ENCODE peak calls at places on chromosomes 7 and 10, in seven cellular contexts. V is astrocyte, N is NB4, T is neural crest cell, Y is body of pancreas, Q is lower lobe of right lung, M is WTC11. E is an unnamed sample.

GRCh38 chr10:133614830-133615580 is 11.6 kb downstream of the FRG2B start:
- DNase-seq in N (no peak), M (no peak), Y (peak), Q (no peak), V (no peak), T (no peak), E (no peak)

GRCh38 chr10:66882271-66882670 is 43.6 kb upstream of the LRRTM3 start:
- DNase-seq in V (no peak), N (no peak), Q (no peak), T (no peak), Y (no peak), M (no peak), E (no peak)

GRCh38 chr10:128211953-128212727 is 85.9 kb upstream of the MKI67 start:
- DNase-seq in M (peak), V (peak), N (peak), T (peak), Q (peak), Y (peak), E (peak)

GRCh38 chr10:133458710-133459453 is 5.1 kb downstream of the SCART1 start:
- DNase-seq in M (no peak), T (no peak), Q (no peak), Y (no peak), N (no peak), V (no peak), E (no peak)

GRCh38 chr7:26183545-26184282 is 16.8 kb downstream of the HNRNPA2B1 start:
- DNase-seq in Q (no peak), Y (no peak), T (no peak), V (no peak), M (no peak), N (no peak), E (no peak)

GRCh38 chr7:162583-163297 is 29.6 kb upstream of the FAM20C start:
- DNase-seq in Y (no peak), V (no peak), M (no peak), Q (peak), T (no peak), N (no peak), E (no peak)

GRCh38 chr10:42951486-42952251 is 125.2 kb upstream of the RET start:
- DNase-seq in Q (peak), M (peak), Y (peak), T (no peak), N (no peak), V (no peak), E (no peak)

GRCh38 chr7:136956232-136956631 is 87.8 kb downstream of the CHRM2 start:
- DNase-seq in Q (no peak), M (no peak), Y (no peak), V (peak), T (no peak), N (no peak), E (peak)

GRCh38 chr10:117136391-117136975 is 1.6 kb downstream of the VAX1 start:
- DNase-seq in M (peak), Q (no peak), N (no peak), Y (no peak), T (no peak), V (no peak), E (no peak)

GRCh38 chr10:50641636-50642035 is 17.9 kb upstream of the SGMS1 start:
- DNase-seq in V (no peak), M (no peak), N (no peak), Q (no peak), Y (no peak), T (no peak), E (no peak)

GRCh38 chr7:46603780-46604725 is 683.0 kb upstream of the IGFBP3 start:
- DNase-seq in Q (peak), V (peak), T (no peak), M (no peak), N (peak), Y (peak), E (peak)

GRCh38 chr7:114405427-114405826 is 9.2 kb upstream of the FOXP2 start:
- DNase-seq in M (no peak), Q (no peak), T (no peak), Y (no peak), V (no peak), N (peak), E (no peak)
- TF ChIP-seq CTCF in M (peak), Q (peak), T (peak), Y (peak), V (peak), N (no peak), E (peak)

DNA sequence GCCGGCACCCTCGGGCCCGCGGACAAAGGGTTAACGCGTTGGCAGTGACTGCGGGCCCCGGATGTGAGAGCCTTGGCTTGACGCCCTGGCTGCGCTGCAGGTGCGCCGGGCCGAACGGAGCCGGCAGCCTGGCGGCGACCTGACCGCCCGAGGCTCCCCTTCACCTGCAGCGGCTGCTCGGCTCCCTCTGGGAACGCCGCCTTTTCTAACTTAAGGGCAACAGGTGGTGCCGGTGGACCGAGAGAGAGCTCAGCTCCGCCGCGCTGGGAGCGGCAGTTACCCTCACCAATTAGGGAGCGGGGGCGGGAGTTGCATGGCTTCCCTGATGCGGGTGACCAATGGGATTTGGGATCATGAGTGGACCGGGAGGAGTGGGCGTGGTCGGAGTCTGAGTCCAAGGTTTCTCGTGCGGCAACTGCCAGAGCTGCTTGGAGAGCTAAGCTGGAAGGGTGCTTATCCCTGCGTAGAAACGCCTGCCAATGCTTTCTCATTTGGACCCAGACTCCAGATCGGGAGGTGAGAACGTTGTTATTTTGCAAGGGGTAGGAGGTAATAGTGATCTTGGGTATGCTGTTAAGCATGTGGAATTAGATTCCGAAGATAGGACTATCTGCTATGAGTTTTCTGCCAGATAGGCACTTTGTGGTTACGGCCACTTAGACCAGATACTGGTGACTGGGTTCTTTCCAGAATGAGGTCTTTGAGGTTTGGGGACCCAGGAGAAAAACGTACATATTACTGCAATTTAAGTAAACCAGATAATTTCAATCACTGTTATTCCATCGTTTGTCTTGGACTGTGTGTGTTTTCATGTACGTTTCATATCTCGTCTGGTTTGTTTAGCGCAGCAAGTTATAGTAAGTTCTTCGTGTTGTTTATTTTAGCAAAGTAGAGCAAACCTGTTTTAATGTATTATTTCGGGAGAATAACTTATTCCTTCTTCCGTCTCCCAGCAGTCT is at the start of gene ARL4A:
- DNase-seq in V (peak), Y (peak), T (peak), Q (peak), N (peak), M (peak), E (peak)
- TF ChIP-seq CTCF in V (no peak), Y (peak), T (no peak), Q (peak), N (peak), M (no peak), E (no peak)

DNA sequence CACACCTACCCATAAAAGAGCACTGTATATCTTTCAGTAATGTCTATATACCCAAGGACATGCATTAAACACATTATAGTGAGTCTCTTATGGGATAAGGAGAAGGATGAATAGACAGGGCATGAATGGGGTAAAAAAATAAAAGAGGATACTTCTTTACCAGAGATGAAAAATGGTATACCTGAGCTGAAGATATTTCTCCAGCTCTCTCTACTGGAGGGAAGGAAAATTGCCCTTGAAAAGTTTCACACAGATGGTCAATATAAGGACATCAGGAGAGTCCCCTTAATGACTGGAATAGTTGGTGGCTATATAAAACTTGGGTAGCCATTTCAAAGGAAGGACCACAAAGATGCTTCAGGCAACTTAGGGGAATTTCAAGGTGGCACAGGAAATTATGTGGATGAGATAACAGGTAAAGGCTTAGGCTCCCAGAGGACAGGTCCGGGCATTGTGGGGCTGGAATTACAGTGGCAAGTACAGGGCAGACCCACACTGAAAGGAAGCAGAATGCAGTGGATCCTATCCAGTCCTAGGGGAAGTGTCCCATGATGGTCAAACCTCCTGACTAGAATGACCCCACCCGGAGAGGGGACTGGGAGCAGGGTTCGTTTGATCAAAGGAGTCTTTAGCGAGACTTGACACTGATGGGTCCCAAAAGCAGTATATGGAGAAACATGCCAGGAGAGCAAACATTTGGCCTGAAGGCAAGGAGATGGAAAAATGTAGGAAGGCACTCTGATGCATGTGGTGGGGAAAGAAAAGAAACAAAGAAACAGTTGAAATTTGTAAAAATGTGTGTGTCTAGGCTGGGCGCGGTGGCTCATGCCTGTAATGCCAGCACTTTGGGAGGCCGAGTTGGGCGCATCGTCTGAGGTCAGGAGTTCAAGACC is 35.6 kb downstream of the PLAU start:
- DNase-seq in T (no peak), V (no peak), Q (no peak), M (no peak), Y (no peak), N (no peak), E (no peak)
- TF ChIP-seq CTCF in T (no peak), V (no peak), Q (no peak), M (no peak), Y (no peak), N (no peak), E (no peak)

GRCh38 chr10:11501600-11501999 is 109.8 kb downstream of the USP6NL start:
- DNase-seq in M (no peak), V (no peak), T (no peak), Q (no peak), N (no peak), Y (no peak), E (no peak)

GRCh38 chr10:11493646-11494045 is 117.8 kb downstream of the USP6NL start:
- DNase-seq in T (no peak), Q (no peak), Y (no peak), V (no peak), N (no peak), M (no peak), E (no peak)

GRCh38 chr10:11504566-11505285 is 106.7 kb downstream of the USP6NL start:
- DNase-seq in M (no peak), T (no peak), Q (no peak), V (no peak), N (no peak), Y (no peak), E (no peak)

GRCh38 chr10:11498399-11498798 is 113.1 kb downstream of the USP6NL start:
- DNase-seq in V (no peak), T (no peak), Q (no peak), M (no peak), Y (no peak), N (no peak), E (no peak)

GRCh38 chr10:11499425-11500071 is 111.9 kb downstream of the USP6NL start:
- DNase-seq in V (no peak), M (no peak), Q (no peak), Y (no peak), T (no peak), N (no peak), E (no peak)
- TF ChIP-seq CTCF in V (no peak), M (no peak), Q (no peak), Y (no peak), T (no peak), N (no peak), E (no peak)

DNA sequence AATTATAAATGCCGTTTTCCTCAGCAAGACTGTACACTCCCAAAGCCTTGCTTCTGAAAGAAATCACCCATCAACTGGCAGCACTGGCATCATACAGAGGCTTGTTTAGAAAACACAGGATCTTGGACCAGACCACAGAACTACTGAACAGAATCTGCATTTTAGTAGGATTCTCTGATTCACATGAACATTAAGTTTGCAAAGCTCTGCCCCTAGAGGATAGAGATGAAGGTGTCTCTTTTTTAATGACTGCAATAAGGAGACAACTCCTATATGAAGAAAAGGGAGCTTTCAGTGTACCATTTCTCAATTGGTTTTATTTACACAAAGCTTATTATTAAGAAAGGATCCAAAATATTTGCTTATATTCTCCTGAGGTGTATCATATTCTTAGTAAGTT is 172.7 kb downstream of the AGMO start:
- DNase-seq in N (no peak), V (no peak), Y (no peak), T (no peak), M (no peak), Q (no peak), E (no peak)
- TF ChIP-seq CTCF in N (no peak), V (no peak), Y (no peak), T (no peak), M (no peak), Q (no peak), E (peak)

GRCh38 chr7:107999814-108000560 is 3.0 kb downstream of the LAMB1 start:
- DNase-seq in N (no peak), V (peak), Y (no peak), Q (no peak), M (no peak), T (no peak), E (peak)

GRCh38 chr7:108002726-108003590 is at the start of gene LAMB1:
- DNase-seq in Y (peak), Q (peak), V (peak), T (peak), N (no peak), M (peak), E (peak)

GRCh38 chr7:107998660-107999480 is 4.1 kb downstream of the LAMB1 start:
- DNase-seq in Q (no peak), T (no peak), Y (no peak), N (no peak), V (no peak), M (no peak), E (no peak)

GRCh38 chr7:108001759-108002725 is 919 bp downstream of the LAMB1 start:
- DNase-seq in Y (peak), V (no peak), Q (no peak), N (no peak), T (peak), M (peak), E (peak)

DNA sequence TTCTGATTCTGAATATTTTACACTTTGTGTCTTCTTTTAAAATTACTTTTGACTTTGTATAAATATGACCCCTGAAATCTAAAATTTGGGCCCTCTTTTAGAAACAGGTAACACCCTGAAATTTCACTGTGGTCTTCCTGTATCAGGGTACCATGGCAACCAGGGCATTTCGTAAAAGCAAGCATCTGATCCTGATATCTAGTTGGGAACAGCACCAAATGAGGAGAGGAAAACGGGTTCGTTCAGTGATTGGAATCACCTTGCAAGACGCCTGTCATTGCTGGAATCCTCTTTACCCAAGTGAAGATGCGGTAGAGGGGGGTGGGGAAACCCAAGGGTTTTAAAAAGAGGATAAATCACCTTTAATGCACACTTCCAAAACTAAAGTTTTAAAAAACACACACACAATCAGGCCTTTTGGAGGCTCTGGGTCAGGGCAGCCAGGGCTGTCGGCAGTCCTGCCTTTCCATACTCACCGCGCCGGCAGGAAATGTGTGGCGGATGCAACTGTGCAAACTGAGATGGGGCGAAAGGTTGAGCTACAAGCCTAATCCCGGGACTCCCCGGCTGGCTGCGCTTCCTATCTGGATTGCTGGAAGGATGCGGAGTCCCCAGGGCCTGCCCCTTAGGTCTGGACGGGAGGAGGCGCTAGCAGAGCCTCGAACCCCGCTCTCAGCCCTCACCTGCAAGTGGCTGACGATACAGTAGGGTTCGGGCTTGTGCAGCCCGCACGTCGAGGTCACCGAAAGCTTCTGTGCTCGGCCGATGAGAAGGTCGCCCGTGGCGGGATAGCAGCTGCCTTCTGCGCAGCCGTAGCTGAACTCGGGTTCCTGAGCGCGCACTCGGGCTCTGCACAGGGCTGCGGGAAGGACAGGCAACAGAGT is 1.8 kb downstream of the LAMB1 start:
- DNase-seq in T (peak), Q (peak), N (no peak), M (peak), V (no peak), Y (peak), E (peak)
- TF ChIP-seq CTCF in T (no peak), Q (no peak), N (no peak), M (no peak), V (no peak), Y (no peak), E (peak)